ENCODE peak calls at places on chromosomes 13 and 19, in eight cellular contexts. One of them, this sample, is unnamed.

GRCh38 chr19:55206664-55207500 is 2.4 kb downstream of the PTPRH start:
- DNase-seq in AG10803: peak
- DNase-seq in NB4: peak
- DNase-seq in GM06990: no peak
- DNase-seq in neural progenitor cell: peak
- DNase-seq in cardiac muscle cell: peak
- DNase-seq in CD8-positive, alpha-beta T cell: no peak
- DNase-seq in cardiac fibroblast: peak
- DNase-seq in this sample: no peak

GRCh38 chr19:8609210-8610040 is 1.1 kb downstream of the ADAMTS10 start:
- DNase-seq in AG10803: peak
- DNase-seq in CD8-positive, alpha-beta T cell: peak
- DNase-seq in GM06990: no peak
- DNase-seq in cardiac muscle cell: peak
- DNase-seq in NB4: peak
- DNase-seq in neural progenitor cell: peak
- DNase-seq in cardiac fibroblast: peak
- DNase-seq in this sample: peak

GRCh38 chr19:32662186-32662585 is 12.8 kb downstream of the ANKRD27 start:
- DNase-seq in AG10803: peak
- DNase-seq in CD8-positive, alpha-beta T cell: no peak
- DNase-seq in GM06990: no peak
- DNase-seq in neural progenitor cell: no peak
- DNase-seq in cardiac fibroblast: peak
- DNase-seq in NB4: peak
- DNase-seq in cardiac muscle cell: peak
- DNase-seq in this sample: no peak

GRCh38 chr19:11355160-11356073 is at the start of gene PLPPR2:
- DNase-seq in GM06990: peak
- DNase-seq in neural progenitor cell: peak
- DNase-seq in cardiac fibroblast: peak
- DNase-seq in AG10803: peak
- DNase-seq in cardiac muscle cell: peak
- DNase-seq in NB4: peak
- DNase-seq in CD8-positive, alpha-beta T cell: peak
- DNase-seq in this sample: peak

GRCh38 chr13:52599853-52600603 is 42.2 kb upstream of the HNRNPA1L2 start:
- DNase-seq in CD8-positive, alpha-beta T cell: no peak
- DNase-seq in cardiac fibroblast: peak
- DNase-seq in neural progenitor cell: peak
- DNase-seq in NB4: peak
- DNase-seq in cardiac muscle cell: peak
- DNase-seq in GM06990: peak
- DNase-seq in AG10803: peak
- DNase-seq in this sample: peak

GRCh38 chr13:109425821-109426689 is 360.3 kb downstream of the IRS2 start:
- DNase-seq in NB4: no peak
- DNase-seq in neural progenitor cell: no peak
- DNase-seq in cardiac fibroblast: no peak
- DNase-seq in GM06990: no peak
- DNase-seq in AG10803: no peak
- DNase-seq in CD8-positive, alpha-beta T cell: no peak
- DNase-seq in cardiac muscle cell: no peak
- DNase-seq in this sample: no peak

GRCh38 chr13:31774186-31774585 is 34.9 kb downstream of the RXFP2 start:
- DNase-seq in neural progenitor cell: no peak
- DNase-seq in GM06990: no peak
- DNase-seq in cardiac fibroblast: peak
- DNase-seq in CD8-positive, alpha-beta T cell: no peak
- DNase-seq in AG10803: peak
- DNase-seq in cardiac muscle cell: no peak
- DNase-seq in NB4: no peak
- DNase-seq in this sample: no peak

GRCh38 chr19:12665281-12665573 is 1.3 kb downstream of the MAN2B1 start:
- DNase-seq in GM06990: peak
- DNase-seq in neural progenitor cell: no peak
- DNase-seq in NB4: peak
- DNase-seq in CD8-positive, alpha-beta T cell: peak
- DNase-seq in cardiac fibroblast: no peak
- DNase-seq in cardiac muscle cell: no peak
- DNase-seq in AG10803: no peak
- DNase-seq in this sample: peak

GRCh38 chr13:111573362-111573761 is 252.9 kb downstream of the TEX29 start:
- DNase-seq in cardiac muscle cell: no peak
- DNase-seq in AG10803: no peak
- DNase-seq in cardiac fibroblast: no peak
- DNase-seq in GM06990: no peak
- DNase-seq in NB4: no peak
- DNase-seq in CD8-positive, alpha-beta T cell: no peak
- DNase-seq in neural progenitor cell: no peak
- DNase-seq in this sample: no peak

GRCh38 chr19:45404557-45405434 is at the start of gene PPP1R13L:
- DNase-seq in neural progenitor cell: peak
- DNase-seq in GM06990: no peak
- DNase-seq in NB4: peak
- DNase-seq in AG10803: peak
- DNase-seq in CD8-positive, alpha-beta T cell: peak
- DNase-seq in cardiac fibroblast: peak
- DNase-seq in cardiac muscle cell: peak
- DNase-seq in this sample: peak

GRCh38 chr13:78977311-78977710 is 318.4 kb upstream of the OBI1 start:
- DNase-seq in NB4: no peak
- DNase-seq in neural progenitor cell: no peak
- DNase-seq in AG10803: no peak
- DNase-seq in GM06990: no peak
- DNase-seq in cardiac fibroblast: peak
- DNase-seq in cardiac muscle cell: no peak
- DNase-seq in CD8-positive, alpha-beta T cell: no peak
- DNase-seq in this sample: no peak

GRCh38 chr19:6105444-6105843 is 4.9 kb downstream of the RFX2 start:
- DNase-seq in neural progenitor cell: no peak
- DNase-seq in cardiac fibroblast: no peak
- DNase-seq in CD8-positive, alpha-beta T cell: no peak
- DNase-seq in cardiac muscle cell: no peak
- DNase-seq in GM06990: no peak
- DNase-seq in NB4: no peak
- DNase-seq in AG10803: no peak
- DNase-seq in this sample: no peak

GRCh38 chr19:13782537-13782936 is 8.3 kb downstream of the C19orf53 start:
- DNase-seq in GM06990: no peak
- DNase-seq in AG10803: no peak
- DNase-seq in neural progenitor cell: no peak
- DNase-seq in cardiac fibroblast: peak
- DNase-seq in cardiac muscle cell: peak
- DNase-seq in CD8-positive, alpha-beta T cell: no peak
- DNase-seq in NB4: no peak
- DNase-seq in this sample: no peak
- TF ChIP-seq CTCF in GM06990: no peak
- TF ChIP-seq CTCF in AG10803: no peak
- TF ChIP-seq CTCF in neural progenitor cell: no peak
- TF ChIP-seq CTCF in cardiac fibroblast: no peak
- TF ChIP-seq CTCF in cardiac muscle cell: no peak
- TF ChIP-seq CTCF in CD8-positive, alpha-beta T cell: no peak
- TF ChIP-seq CTCF in NB4: no peak
- TF ChIP-seq CTCF in this sample: no peak

GRCh38 chr19:2411709-2412108 is 15.7 kb downstream of the TIMM13 start:
- DNase-seq in cardiac muscle cell: no peak
- DNase-seq in cardiac fibroblast: no peak
- DNase-seq in CD8-positive, alpha-beta T cell: no peak
- DNase-seq in GM06990: no peak
- DNase-seq in AG10803: no peak
- DNase-seq in NB4: no peak
- DNase-seq in neural progenitor cell: no peak
- DNase-seq in this sample: no peak
- TF ChIP-seq CTCF in cardiac muscle cell: no peak
- TF ChIP-seq CTCF in cardiac fibroblast: no peak
- TF ChIP-seq CTCF in CD8-positive, alpha-beta T cell: no peak
- TF ChIP-seq CTCF in GM06990: no peak
- TF ChIP-seq CTCF in AG10803: no peak
- TF ChIP-seq CTCF in NB4: no peak
- TF ChIP-seq CTCF in neural progenitor cell: no peak
- TF ChIP-seq CTCF in this sample: no peak

DNA sequence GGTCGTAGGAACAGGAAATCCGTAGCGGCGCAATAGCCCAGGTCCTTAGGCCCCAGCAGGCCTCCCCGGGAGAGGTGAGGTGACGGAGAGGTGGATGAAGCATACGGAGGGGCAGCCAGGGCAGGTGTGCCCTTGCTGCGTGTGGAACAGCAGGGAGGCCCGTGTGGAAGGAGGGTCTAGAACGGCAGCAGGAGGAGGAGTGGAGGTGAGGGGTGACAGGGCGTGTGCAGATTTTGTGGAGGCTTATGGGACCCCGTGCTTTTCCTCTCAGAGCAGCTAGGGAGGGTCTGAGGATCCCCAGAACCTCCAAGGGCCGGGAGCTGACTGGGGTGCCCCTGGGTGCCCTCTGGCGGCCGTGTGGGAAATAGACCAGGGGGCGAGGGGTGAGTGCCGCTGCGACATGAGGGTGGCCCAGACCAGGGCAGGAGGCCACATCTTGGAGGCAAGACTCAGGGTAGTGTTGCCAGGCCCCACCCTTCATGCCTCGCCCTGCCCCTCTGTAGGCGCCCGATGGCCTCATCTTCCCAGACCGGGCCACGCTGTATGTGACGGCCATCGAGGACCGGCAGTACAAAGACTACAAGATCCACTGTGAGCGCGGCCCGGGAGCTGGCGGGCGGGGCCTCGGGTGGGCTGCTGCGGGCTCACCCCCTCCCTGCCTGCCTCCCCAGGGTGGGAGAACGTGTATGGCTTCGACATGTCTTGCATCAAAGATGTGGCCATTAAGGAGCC is 5.0 kb upstream of the ADM5 start:
- DNase-seq in GM06990: no peak
- DNase-seq in NB4: no peak
- DNase-seq in cardiac muscle cell: no peak
- DNase-seq in cardiac fibroblast: no peak
- DNase-seq in neural progenitor cell: peak
- DNase-seq in CD8-positive, alpha-beta T cell: no peak
- DNase-seq in AG10803: no peak
- DNase-seq in this sample: peak
- TF ChIP-seq CTCF in GM06990: peak
- TF ChIP-seq CTCF in NB4: peak
- TF ChIP-seq CTCF in cardiac muscle cell: peak
- TF ChIP-seq CTCF in cardiac fibroblast: peak
- TF ChIP-seq CTCF in neural progenitor cell: peak
- TF ChIP-seq CTCF in CD8-positive, alpha-beta T cell: no peak
- TF ChIP-seq CTCF in AG10803: peak
- TF ChIP-seq CTCF in this sample: peak

GRCh38 chr19:49422407-49423277 is 599 bp downstream of the PTH2 start:
- DNase-seq in AG10803: no peak
- DNase-seq in neural progenitor cell: peak
- DNase-seq in cardiac fibroblast: peak
- DNase-seq in CD8-positive, alpha-beta T cell: peak
- DNase-seq in NB4: peak
- DNase-seq in cardiac muscle cell: peak
- DNase-seq in GM06990: peak
- DNase-seq in this sample: peak
- TF ChIP-seq CTCF in AG10803: peak
- TF ChIP-seq CTCF in neural progenitor cell: peak
- TF ChIP-seq CTCF in cardiac fibroblast: peak
- TF ChIP-seq CTCF in CD8-positive, alpha-beta T cell: peak
- TF ChIP-seq CTCF in NB4: peak
- TF ChIP-seq CTCF in cardiac muscle cell: peak
- TF ChIP-seq CTCF in GM06990: peak
- TF ChIP-seq CTCF in this sample: peak